ENCODE peak calls at places on chromosomes 13 and 19, in six cellular contexts. B, S, T, C, Y and F are unnamed samples.

GRCh38 chr19:53432088-53432661 is 391 bp downstream of the ZNF761 start:
- DNase-seq in S (no peak), T (peak; percentile 55), Y (peak; percentile 21), C (no peak), B (peak; percentile 48), F (peak; percentile 21)

GRCh38 chr19:1143828-1144399 is 30.2 kb downstream of the SBNO2 start:
- DNase-seq in C (no peak), S (no peak), Y (no peak), B (no peak), T (no peak), F (no peak)

GRCh38 chr19:32041681-32042292 is 303.6 kb upstream of the ZNF507 start:
- DNase-seq in C (no peak), B (peak; percentile 46), S (peak; percentile 29), Y (peak; percentile 35), T (peak; percentile 77), F (peak; percentile 27)

GRCh38 chr13:71254384-71254783 is 612.6 kb downstream of the DACH1 start:
- DNase-seq in S (no peak), C (no peak), Y (no peak), T (no peak), B (peak; percentile 4), F (no peak)

GRCh38 chr13:30744056-30744684 is 8.8 kb downstream of the ALOX5AP start:
- DNase-seq in S (peak; percentile 25), C (no peak), T (no peak), B (no peak), Y (peak; percentile 33), F (no peak)

GRCh38 chr13:86900906-86901305 is 770.3 kb upstream of the SLITRK5 start:
- DNase-seq in Y (no peak), T (no peak), B (no peak), S (no peak), C (no peak), F (no peak)

GRCh38 chr19:43759515-43759914 is 4.8 kb upstream of the SMG9 start:
- DNase-seq in C (no peak), Y (no peak), T (no peak), B (no peak), S (peak; percentile 84), F (no peak)

GRCh38 chr13:97005631-97006262 is 11.5 kb upstream of the OXGR1 start:
- DNase-seq in S (no peak), T (no peak), Y (no peak), C (no peak), B (no peak), F (no peak)

GRCh38 chr19:1491849-1492170 is 829 bp downstream of the REEP6 start:
- DNase-seq in C (no peak), T (peak; percentile 59), S (no peak), Y (no peak), B (no peak), F (no peak)

GRCh38 chr13:33270906-33271538 is 14.5 kb downstream of the STARD13 start:
- DNase-seq in C (no peak), B (no peak), T (no peak), Y (no peak), S (no peak), F (no peak)

GRCh38 chr19:38851622-38852230 is 1.9 kb upstream of the HNRNPL start:
- DNase-seq in T (peak; percentile 96), S (peak; percentile 97), C (peak; percentile 93), Y (peak; percentile 96), B (peak; percentile 98), F (peak; percentile 96)

GRCh38 chr19:18170714-18171255 is 2.8 kb upstream of the IFI30 start:
- DNase-seq in Y (peak; percentile 46), C (no peak), B (no peak), T (peak; percentile 59), S (no peak), F (no peak)

GRCh38 chr13:63517376-63517775 is 2101.7 kb upstream of the PCDH20 start:
- DNase-seq in S (no peak), T (no peak), Y (no peak), B (no peak), C (no peak), F (no peak)

GRCh38 chr19:10961073-10961762 is 388 bp downstream of the SMARCA4 start:
- DNase-seq in Y (peak; percentile 82), S (no peak), T (no peak), B (peak; percentile 39), C (peak; percentile 23), F (no peak)

DNA sequence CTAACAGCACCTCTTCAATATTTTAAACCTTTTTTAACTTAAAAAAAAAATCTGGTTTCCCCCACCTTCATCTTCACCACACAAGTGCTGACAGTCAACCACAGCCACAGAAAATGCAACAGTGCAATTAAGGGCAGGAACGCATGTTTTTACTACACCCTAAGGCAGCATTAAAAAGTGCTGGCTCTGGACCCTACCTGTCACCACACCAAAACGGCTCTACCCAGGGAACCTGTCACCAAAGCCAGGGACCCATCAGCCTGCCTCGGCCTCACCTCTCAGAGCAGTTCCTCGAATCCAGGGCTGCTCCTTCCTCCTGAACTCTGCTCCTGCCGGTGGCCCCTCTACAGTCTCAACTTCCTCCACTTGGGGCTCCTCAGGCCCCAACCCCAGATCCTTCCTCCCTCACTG is 22.5 kb upstream of the SLC35E1 start:
- DNase-seq in B (no peak), S (no peak), C (no peak), T (no peak), Y (no peak), F (no peak)
- H3K4me1 ChIP-seq in B (no peaks in the 10 kb centered on the region), S (peaks cover 12% of the 10 kb centered on the region), C (peaks cover 85% of the 10 kb centered on the region), T (peaks cover 9% of the 10 kb centered on the region), Y (peaks cover 16% of the 10 kb centered on the region), F (peaks cover 87% of the 10 kb centered on the region)

DNA sequence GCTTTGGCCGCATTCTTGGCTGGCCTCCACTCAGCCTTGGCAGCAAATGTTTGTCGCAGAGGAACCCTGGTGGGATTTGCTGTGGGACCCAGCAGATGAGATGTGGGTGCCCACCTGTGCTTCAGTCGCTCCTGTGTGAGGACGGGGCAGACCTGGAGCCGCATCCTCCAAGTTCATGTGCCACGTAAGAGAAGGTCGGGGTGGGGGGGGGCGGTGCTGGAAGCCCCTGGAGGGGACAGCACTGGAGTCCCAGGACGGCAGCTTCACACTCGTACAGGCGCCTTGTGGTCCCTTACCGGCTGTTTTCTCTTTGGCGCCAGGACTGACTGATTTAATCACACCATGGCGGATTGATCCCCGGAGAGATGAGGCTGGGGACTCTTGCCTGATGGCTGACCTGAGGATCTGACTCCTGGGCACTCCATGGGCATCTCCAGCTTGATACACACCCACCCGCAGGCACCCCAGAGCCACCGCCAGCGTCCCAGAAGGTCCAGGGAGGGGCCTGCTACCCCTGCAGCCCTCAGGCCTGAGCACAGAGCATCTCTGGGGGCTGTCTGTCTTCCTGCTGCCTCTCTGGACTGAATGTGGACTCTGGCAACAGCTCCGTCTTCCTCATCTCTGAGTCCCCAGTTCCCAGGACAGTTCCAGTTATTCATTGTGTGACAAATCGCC is 10.0 kb upstream of the GRTP1 start:
- DNase-seq in T (no peak), C (no peak), S (no peak), Y (no peak), B (no peak), F (no peak)
- H3K4me1 ChIP-seq in T (no peaks in the 10 kb centered on the region), C (no peaks in the 10 kb centered on the region), S (no peaks in the 10 kb centered on the region), Y (no peaks in the 10 kb centered on the region), B (no peaks in the 10 kb centered on the region), F (no peaks in the 10 kb centered on the region)

GRCh38 chr19:7480222-7480974 is 8.4 kb downstream of the PEX11G start:
- DNase-seq in C (no peak), T (peak; percentile 69), S (no peak), Y (no peak), B (no peak), F (no peak)

GRCh38 chr19:7478843-7479227 is 10.0 kb downstream of the PEX11G start:
- DNase-seq in C (no peak), T (no peak), B (no peak), S (no peak), Y (no peak), F (no peak)

GRCh38 chr19:7482584-7483439 is 6.0 kb downstream of the PEX11G start:
- DNase-seq in T (peak; percentile 66), S (no peak), B (no peak), C (no peak), Y (peak; percentile 50), F (no peak)

GRCh38 chr19:7478173-7478842 is 10.5 kb downstream of the PEX11G start:
- DNase-seq in C (no peak), B (no peak), Y (no peak), T (no peak), S (no peak), F (no peak)

GRCh38 chr19:7480975-7481265 is 7.9 kb downstream of the PEX11G start:
- DNase-seq in B (no peak), Y (no peak), C (no peak), S (no peak), T (no peak), F (no peak)
- H3K4me1 ChIP-seq in B (peaks cover 5% of the 10 kb centered on the region), Y (peaks cover 4% of the 10 kb centered on the region), C (peaks cover 12% of the 10 kb centered on the region), S (no peaks in the 10 kb centered on the region), T (peaks cover 2% of the 10 kb centered on the region), F (peaks cover 9% of the 10 kb centered on the region)

GRCh38 chr13:98536729-98537128 is 40.2 kb downstream of the STK24 start:
- DNase-seq in C (no peak), S (no peak), B (no peak), Y (no peak), T (no peak), F (no peak)
- H3K4me1 ChIP-seq in C (peaks cover 69% of the 10 kb centered on the region), S (peaks cover 16% of the 10 kb centered on the region), B (peaks cover 15% of the 10 kb centered on the region), Y (peaks cover 28% of the 10 kb centered on the region), T (peaks cover 18% of the 10 kb centered on the region), F (peaks cover 76% of the 10 kb centered on the region)

GRCh38 chr13:48278806-48279205 is 24.7 kb upstream of the RB1 start:
- DNase-seq in B (no peak), S (no peak), T (no peak), C (no peak), Y (no peak), F (no peak)
- H3K4me1 ChIP-seq in B (no peaks in the 10 kb centered on the region), S (no peaks in the 10 kb centered on the region), T (no peaks in the 10 kb centered on the region), C (peaks cover 15% of the 10 kb centered on the region), Y (no peaks in the 10 kb centered on the region), F (no peaks in the 10 kb centered on the region)

GRCh38 chr13:109919715-109920375 is 133.5 kb upstream of the IRS2 start:
- DNase-seq in C (no peak), Y (no peak), S (no peak), T (no peak), B (no peak), F (no peak)
- H3K4me1 ChIP-seq in C (no peaks in the 10 kb centered on the region), Y (no peaks in the 10 kb centered on the region), S (no peaks in the 10 kb centered on the region), T (peaks cover 2% of the 10 kb centered on the region), B (no peaks in the 10 kb centered on the region), F (no peaks in the 10 kb centered on the region)

DNA sequence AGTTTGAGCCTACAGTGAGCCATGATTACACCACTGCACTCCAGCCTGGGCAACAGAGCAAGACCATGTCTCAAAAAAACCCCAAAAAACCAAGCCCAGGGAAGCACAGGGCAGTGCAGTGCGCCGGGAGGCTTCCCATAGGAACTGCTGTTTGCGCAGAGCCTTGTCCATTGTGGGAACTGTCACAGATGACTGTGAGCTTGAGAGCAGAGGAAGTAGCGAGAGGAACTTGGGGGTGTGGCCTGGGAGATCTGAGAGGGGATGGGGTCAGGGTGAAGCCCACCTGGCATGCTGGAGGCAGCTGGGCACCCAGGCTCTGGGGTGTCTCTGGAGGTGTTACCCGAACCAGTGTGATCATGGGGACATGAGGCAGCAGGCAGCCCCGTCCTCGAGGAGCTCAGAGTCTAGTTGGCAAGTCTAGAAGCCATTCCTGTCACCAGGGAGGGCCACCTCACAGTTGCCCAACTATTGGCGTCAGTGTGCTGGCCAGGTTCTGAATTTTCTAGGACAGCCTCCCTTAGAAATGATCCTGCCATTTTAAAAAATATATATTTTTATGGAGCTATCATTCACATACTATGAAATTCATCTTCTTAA is 10.4 kb downstream of the KDM4B start:
- DNase-seq in B (no peak), S (no peak), Y (no peak), C (no peak), T (no peak), F (no peak)
- H3K4me1 ChIP-seq in B (no peaks in the 10 kb centered on the region), S (peaks cover 32% of the 10 kb centered on the region), Y (peaks cover 40% of the 10 kb centered on the region), C (peaks cover 75% of the 10 kb centered on the region), T (peaks cover 30% of the 10 kb centered on the region), F (peaks cover 62% of the 10 kb centered on the region)